ENCODE peak calls at places on chromosomes 13 and 19, in four cellular contexts. A is lower leg skin, U is Peyer's patch, W is tibial nerve. K is an unnamed sample.

GRCh38 chr19:40549007-40549708 is 27.5 kb upstream of the SHKBP1 start:
- DNase-seq in A (no peak), U (peak; percentile 80), W (no peak), K (peak; percentile 42)

GRCh38 chr19:41001243-41001971 is 10.3 kb downstream of the CYP2B6 start:
- DNase-seq in A (no peak), U (no peak), W (no peak), K (no peak)

GRCh38 chr13:32902898-32903297 is 113.3 kb upstream of the KL start:
- DNase-seq in A (peak; percentile 91), U (peak; percentile 57), W (peak; percentile 69), K (peak; percentile 13)

GRCh38 chr13:42412812-42413795 is 141.2 kb downstream of the AKAP11 start:
- DNase-seq in A (no peak), U (no peak), W (no peak), K (peak; percentile 12)

GRCh38 chr13:110017379-110017778 is 231.0 kb upstream of the IRS2 start:
- DNase-seq in A (no peak), U (no peak), W (no peak), K (no peak)

GRCh38 chr13:75365724-75366173 is 116.2 kb downstream of the TBC1D4 start:
- DNase-seq in A (no peak), U (no peak), W (no peak), K (no peak)

GRCh38 chr13:98083507-98083906 is 59.4 kb upstream of the FARP1 start:
- DNase-seq in A (no peak), U (no peak), W (no peak), K (no peak)

GRCh38 chr13:43374621-43375020 is 351.2 kb downstream of the DNAJC15 start:
- DNase-seq in A (no peak), U (no peak), W (no peak), K (no peak)

GRCh38 chr19:17765069-17765618 is 13.9 kb downstream of the FCHO1 start:
- DNase-seq in A (peak; percentile 92), U (peak; percentile 89), W (no peak), K (peak; percentile 42)

GRCh38 chr13:99144306-99144705 is 56.3 kb upstream of the UBAC2 start:
- DNase-seq in A (no peak), U (no peak), W (no peak), K (no peak)

GRCh38 chr19:679418-680286 is 3.5 kb downstream of the FSTL3 start:
- DNase-seq in A (peak; percentile 95), U (peak; percentile 66), W (peak; percentile 59), K (peak; percentile 80)

GRCh38 chr19:14248578-14249011 is 42.6 kb upstream of the ADGRL1 start:
- DNase-seq in A (peak; percentile 87), U (peak; percentile 52), W (peak; percentile 21), K (no peak)

GRCh38 chr13:107866666-107867623 is 348.4 kb downstream of the LIG4 start:
- DNase-seq in A (no peak), U (no peak), W (no peak), K (no peak)

GRCh38 chr13:23289917-23290357 is 109.2 kb downstream of the SGCG start:
- DNase-seq in A (no peak), U (no peak), W (no peak), K (no peak)

GRCh38 chr19:44808463-44809371 is at the start of gene BCAM:
- DNase-seq in A (peak; percentile 93), U (peak; percentile 72), W (peak; percentile 55), K (peak; percentile 78)

GRCh38 chr19:18502633-18503294 is 19.1 kb downstream of the ELL start:
- DNase-seq in A (no peak), U (no peak), W (no peak), K (peak; percentile 67)

GRCh38 chr19:52007436-52007804 is 591 bp downstream of the ZNF615 start:
- DNase-seq in A (no peak), U (no peak), W (no peak), K (no peak)

GRCh38 chr19:45630463-45630862 is 8.7 kb downstream of the EML2 start:
- DNase-seq in A (no peak), U (no peak), W (no peak), K (no peak)

GRCh38 chr13:112942689-112943308 is 26.2 kb upstream of the MCF2L start:
- DNase-seq in A (peak; percentile 99), U (peak; percentile 99), W (peak; percentile 97), K (peak; percentile 97)

GRCh38 chr19:29515233-29515619 is 10.6 kb upstream of the VSTM2B start:
- DNase-seq in A (no peak), U (no peak), W (no peak), K (no peak)

GRCh38 chr19:3123088-3123721 is 12.6 kb upstream of the GNA15 start:
- DNase-seq in A (no peak), U (no peak), W (no peak), K (peak; percentile 42)

GRCh38 chr19:14515501-14516047 is 2.6 kb downstream of the DNAJB1 start:
- DNase-seq in A (no peak), U (no peak), W (no peak), K (no peak)

GRCh38 chr19:372306-372890 is 27.8 kb upstream of the MIER2 start:
- DNase-seq in A (peak; percentile 82), U (no peak), W (no peak), K (peak; percentile 12)

GRCh38 chr19:51387924-51388389 is at the start of gene LIM2:
- DNase-seq in A (no peak), U (no peak), W (no peak), K (no peak)

GRCh38 chr13:48816696-48817095 is 159.0 kb upstream of the FNDC3A start:
- DNase-seq in A (no peak), U (no peak), W (no peak), K (peak; percentile 30)

GRCh38 chr13:26628706-26629105 is 71.2 kb downstream of the WASF3 start:
- DNase-seq in A (no peak), U (peak; percentile 49), W (no peak), K (no peak)

GRCh38 chr13:40076765-40077362 is 421.4 kb downstream of the COG6 start:
- DNase-seq in A (no peak), U (no peak), W (no peak), K (no peak)

GRCh38 chr13:40074338-40074737 is 418.9 kb downstream of the COG6 start:
- DNase-seq in A (no peak), U (no peak), W (no peak), K (no peak)

GRCh38 chr13:40070357-40070756 is 414.9 kb downstream of the COG6 start:
- DNase-seq in A (no peak), U (no peak), W (no peak), K (no peak)

GRCh38 chr13:40069173-40070044 is 413.9 kb downstream of the COG6 start:
- DNase-seq in A (peak; percentile 93), U (peak; percentile 90), W (peak; percentile 72), K (peak; percentile 84)

GRCh38 chr13:40072663-40073120 is 417.2 kb downstream of the COG6 start:
- DNase-seq in A (no peak), U (no peak), W (no peak), K (no peak)
- TF ChIP-seq CTCF in A (no peak), U (no peak), W (no peak), K (no peak)

GRCh38 chr19:2089001-2089711 is 7.0 kb downstream of the MOB3A start:
- DNase-seq in A (no peak), U (peak; percentile 74), W (no peak), K (peak; percentile 72)
- H3K4me3 ChIP-seq in A (no peak overlapping the region), U (no peak overlapping the region), W (no peak overlapping the region), K (no peak overlapping the region)

GRCh38 chr19:16587031-16588023 is 15.1 kb upstream of the SLC35E1 start:
- DNase-seq in A (no peak), U (peak; percentile 92), W (peak; percentile 32), K (no peak)

GRCh38 chr19:16586477-16586871 is 14.3 kb upstream of the SLC35E1 start:
- DNase-seq in A (no peak), U (no peak), W (no peak), K (no peak)

GRCh38 chr19:16582486-16583261 is 10.5 kb upstream of the SLC35E1 start:
- DNase-seq in A (no peak), U (no peak), W (no peak), K (no peak)

GRCh38 chr19:16585808-16586476 is 13.7 kb upstream of the SLC35E1 start:
- DNase-seq in A (no peak), U (peak; percentile 81), W (no peak), K (no peak)

GRCh38 chr19:16584825-16585801 is 12.9 kb upstream of the SLC35E1 start:
- DNase-seq in A (no peak), U (no peak), W (no peak), K (no peak)
- TF ChIP-seq POLR2A in A (no peak), U (no peak), W (no peak), K (no peak)

GRCh38 chr19:47274071-47274890 is at the start of gene INAFM1:
- DNase-seq in A (peak; percentile 100), U (peak; percentile 100), W (peak; percentile 98), K (peak; percentile 99)

GRCh38 chr19:47272448-47273312 is 2.0 kb upstream of the INAFM1 start:
- DNase-seq in A (peak; percentile 93), U (peak; percentile 71), W (peak; percentile 32), K (peak; percentile 84)

GRCh38 chr19:47274891-47275865 is 493 bp downstream of the INAFM1 start:
- DNase-seq in A (peak; percentile 92), U (peak; percentile 67), W (no peak), K (peak; percentile 66)

GRCh38 chr19:47271949-47272348 is 2.7 kb upstream of the INAFM1 start:
- DNase-seq in A (no peak), U (no peak), W (no peak), K (no peak)

GRCh38 chr19:47273313-47274070 is 1.2 kb upstream of the INAFM1 start:
- DNase-seq in A (peak; percentile 98), U (peak; percentile 97), W (peak; percentile 89), K (peak; percentile 96)
- TF ChIP-seq CTCF in A (no peak), U (no peak), W (peak; percentile 29), K (no peak)

DNA sequence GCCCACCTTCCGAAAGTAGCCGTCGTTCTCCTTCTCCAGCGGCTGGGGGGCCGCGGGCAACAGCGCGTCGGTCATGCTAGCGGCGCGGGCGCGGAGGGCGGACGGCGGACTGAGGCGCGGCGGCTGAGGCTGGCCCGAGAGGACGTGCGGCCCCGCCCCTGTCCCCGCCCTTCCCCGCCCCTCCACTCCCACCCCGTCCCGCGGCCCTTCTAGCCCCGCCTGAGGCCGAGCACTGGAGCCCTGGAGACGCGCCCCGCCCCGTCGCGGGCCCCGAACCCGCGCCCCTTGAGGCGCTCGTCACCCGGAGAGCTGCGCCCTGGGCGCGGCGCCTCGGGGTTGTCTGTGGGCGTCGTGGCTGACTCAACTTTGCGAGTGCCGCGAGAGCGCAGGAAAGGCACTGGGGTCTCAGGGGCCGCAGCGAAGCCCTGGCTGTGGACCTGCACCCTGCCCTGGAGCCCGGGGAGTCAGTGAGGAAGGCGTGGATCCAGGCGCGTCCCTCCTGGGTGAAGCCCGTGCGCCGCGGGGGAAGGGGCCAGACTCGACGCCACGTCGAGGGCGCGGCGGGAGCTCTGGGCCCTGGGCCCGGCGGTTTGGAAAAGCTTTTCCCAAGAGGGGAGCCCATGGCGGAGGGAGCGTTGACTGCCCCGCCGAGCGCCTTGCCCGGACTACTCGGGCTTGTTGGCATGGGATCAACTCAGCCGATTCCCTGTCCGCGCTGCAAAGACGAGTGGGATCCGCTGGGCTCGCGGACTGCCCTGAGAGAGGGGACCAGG is at the start of gene RHPN2:
- DNase-seq in A (no peak), U (peak; percentile 87), W (peak; percentile 22), K (peak; percentile 39)
- H3K4me3 ChIP-seq in A (peak within 1 kb of the TSS; percentile 19), U (peak within 1 kb of the TSS; percentile 71), W (peak within 1 kb of the TSS; percentile 38), K (peak within 1 kb of the TSS; percentile 26)

DNA sequence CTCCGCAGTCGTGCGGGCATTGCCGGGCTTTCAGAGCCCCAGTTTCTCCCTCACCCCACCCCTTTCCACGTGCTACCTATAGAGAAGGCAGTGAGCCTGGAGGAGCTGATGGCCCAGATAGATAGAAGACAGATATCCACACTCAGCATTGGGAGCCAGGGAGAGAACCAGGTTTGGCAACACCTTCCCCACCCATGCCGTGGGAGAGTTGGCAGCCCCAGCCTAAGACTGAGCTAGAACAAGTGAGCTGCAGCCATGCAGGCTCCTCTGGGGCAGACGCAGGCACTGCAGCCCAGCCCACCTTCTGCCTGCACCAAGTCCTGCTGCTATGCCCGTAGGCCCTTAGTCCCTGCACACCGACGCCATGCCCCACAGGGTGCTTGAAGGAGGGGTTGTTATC is 10.3 kb upstream of the KRTDAP start:
- DNase-seq in A (no peak), U (no peak), W (no peak), K (no peak)
- TF ChIP-seq POLR2A in A (no peak), U (no peak), W (no peak), K (no peak)

K was measured in adrenal gland.